ENCODE peak calls at places on chromosomes 13 and 19, in four cellular contexts. W is IMR-90, C is GM12878, R is endothelial cell of umbilical vein. P is an unnamed sample.

GRCh38 chr13:26710166-26710565 is 50.4 kb downstream of the GPR12 start:
- DNase-seq in C (no peak), R (no peak), W (no peak), P (no peak)

GRCh38 chr19:38263696-38264485 is 482 bp upstream of the SPINT2 start:
- DNase-seq in R (no peak), W (peak), C (no peak), P (no peak)

GRCh38 chr19:872266-872951 is 12.9 kb downstream of the CFD start:
- DNase-seq in W (peak), C (peak), R (peak), P (peak)

GRCh38 chr19:6766357-6767080 is 716 bp downstream of the SH2D3A start:
- DNase-seq in C (no peak), R (no peak), W (no peak), P (no peak)

GRCh38 chr13:47508518-47509228 is 492.4 kb downstream of the SUCLA2 start:
- DNase-seq in W (no peak), C (no peak), R (no peak), P (no peak)

GRCh38 chr19:887072-887471 is 5.9 kb downstream of the MED16 start:
- DNase-seq in W (peak), C (no peak), R (no peak), P (no peak)

GRCh38 chr13:83881031-83881727 is 1.1 kb downstream of the SLITRK1 start:
- DNase-seq in W (no peak), R (no peak), C (no peak), P (no peak)

GRCh38 chr13:39148513-39148961 is 110.3 kb downstream of the NHLRC3 start:
- DNase-seq in W (no peak), C (no peak), R (no peak), P (no peak)

GRCh38 chr13:48222358-48223015 is 10.5 kb upstream of the ITM2B start:
- DNase-seq in W (peak), C (no peak), R (no peak), P (no peak)

GRCh38 chr13:44278164-44278563 is 95.5 kb upstream of the SERP2 start:
- DNase-seq in W (no peak), R (peak), C (no peak), P (no peak)

GRCh38 chr19:52270266-52270885 is 989 bp downstream of the ZNF766 start:
- DNase-seq in W (peak), R (no peak), C (no peak), P (peak)

GRCh38 chr19:2848625-2849024 is 7.3 kb downstream of the ZNF555 start:
- DNase-seq in R (no peak), C (no peak), W (peak), P (no peak)

GRCh38 chr19:28042516-28042915 is 1170.4 kb downstream of the UQCRFS1 start:
- DNase-seq in C (no peak), W (no peak), R (no peak), P (no peak)

GRCh38 chr13:81602236-81602635 is 1261.3 kb upstream of the SPRY2 start:
- DNase-seq in W (no peak), C (no peak), R (no peak), P (no peak)

GRCh38 chr19:2569596-2570465 is 93.9 kb downstream of the GADD45B start:
- DNase-seq in W (no peak), C (no peak), R (no peak), P (peak)

GRCh38 chr13:96988441-96988840 is 5.8 kb downstream of the OXGR1 start:
- DNase-seq in C (no peak), W (no peak), R (no peak), P (no peak)

DNA sequence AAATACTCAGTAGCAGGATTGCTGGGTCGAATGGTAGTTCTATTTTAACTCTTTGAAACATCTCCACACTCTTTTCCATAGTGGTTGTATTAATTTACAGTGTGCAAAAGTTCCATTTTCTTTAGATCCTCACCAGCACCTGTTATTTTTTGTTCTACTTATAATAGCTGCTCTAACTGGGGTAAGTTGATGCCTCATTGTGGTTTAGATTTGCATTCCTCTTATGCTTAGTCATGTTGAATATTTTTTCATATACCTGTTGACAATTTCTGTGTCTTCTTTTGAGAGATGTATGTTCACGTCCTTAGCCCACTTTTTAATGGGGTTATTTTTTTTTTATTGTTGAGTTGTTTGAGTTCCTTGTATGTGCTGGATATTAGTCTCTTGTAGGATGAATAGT is 144.6 kb downstream of the NBEA start:
- DNase-seq in C (no peak), W (no peak), R (no peak), P (no peak)
- TF ChIP-seq FOS in C (no peak), W (no peak), R (no peak), P (no peak)

DNA sequence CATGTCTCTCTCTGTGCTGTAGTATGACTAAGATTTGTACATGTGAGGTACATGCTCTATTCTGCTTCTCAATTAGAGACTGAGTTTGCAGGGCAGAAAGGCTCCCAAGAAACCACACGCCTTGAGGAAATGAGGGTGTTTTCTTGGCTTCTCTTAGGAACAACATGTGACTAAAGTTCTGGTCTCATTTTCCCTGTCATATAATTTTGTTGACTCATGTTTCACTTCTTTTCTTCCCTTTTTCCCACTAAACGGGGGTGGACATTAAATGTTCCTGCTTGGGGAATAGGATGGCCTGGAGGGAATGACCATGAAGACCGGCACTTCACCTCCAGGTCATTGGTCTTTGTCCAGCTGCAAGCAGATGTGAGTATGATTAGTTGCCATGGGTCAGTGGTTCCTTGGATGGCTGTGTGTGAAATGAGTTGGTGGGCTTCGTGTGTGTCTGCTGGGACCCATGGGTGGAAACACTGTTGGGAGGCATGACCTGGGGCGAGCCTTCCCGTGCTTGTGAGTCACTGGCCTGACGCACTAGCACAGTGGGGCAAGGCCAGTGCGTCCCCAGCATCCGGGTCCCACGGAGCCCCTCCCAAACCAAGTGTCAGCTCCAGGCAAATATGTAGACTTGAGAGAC is 56.6 kb downstream of the COL4A1 start:
- DNase-seq in R (peak), W (peak), C (no peak), P (no peak)
- TF ChIP-seq FOS in R (peak), W (no peak), C (no peak), P (no peak)

GRCh38 chr19:34457446-34457845 is 24.1 kb upstream of the WTIP start:
- DNase-seq in R (no peak), W (no peak), C (no peak), P (no peak)

GRCh38 chr19:34459614-34460013 is 21.9 kb upstream of the WTIP start:
- DNase-seq in W (no peak), R (no peak), C (no peak), P (no peak)

GRCh38 chr19:34461375-34462100 is 20.0 kb upstream of the WTIP start:
- DNase-seq in C (no peak), W (peak), R (no peak), P (no peak)
- TF ChIP-seq FOS in C (no peak), W (no peak), R (no peak), P (no peak)

DNA sequence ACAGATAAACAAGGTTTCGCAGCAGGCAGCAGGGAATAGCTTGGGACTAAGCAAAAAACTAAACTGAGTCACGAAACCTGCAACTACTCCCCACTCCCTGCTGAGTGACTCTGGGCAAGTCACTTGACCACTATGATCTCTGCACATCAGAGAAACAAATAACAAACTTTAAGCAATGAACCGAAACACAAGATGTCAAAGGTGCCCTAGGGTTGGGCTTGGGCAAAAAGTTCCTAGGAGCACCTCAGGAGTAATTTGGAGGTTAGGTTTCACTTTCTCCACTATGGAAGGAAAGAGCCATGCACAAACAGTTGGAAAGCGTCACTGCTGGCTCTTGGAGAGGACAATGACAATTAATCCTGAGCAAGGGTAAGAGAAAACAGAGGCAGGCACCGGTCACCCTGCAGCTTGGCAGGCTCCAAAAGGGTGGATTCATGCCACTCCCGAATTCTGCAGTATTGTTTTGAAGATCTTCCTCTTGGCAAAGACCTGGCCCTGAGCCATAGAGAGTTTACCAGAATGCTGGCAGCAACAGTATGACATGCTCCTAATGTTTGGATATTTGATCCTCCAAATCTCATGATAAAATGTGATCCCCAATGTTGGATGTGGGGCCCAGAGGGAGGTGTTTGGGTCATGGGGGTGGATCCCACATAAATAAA is 60.3 kb downstream of the CRYL1 start:
- DNase-seq in R (no peak), C (no peak), W (peak), P (no peak)
- TF ChIP-seq FOS in R (no peak), C (no peak), W (no peak), P (no peak)

GRCh38 chr19:30393729-30394480 is 21.7 kb downstream of the ZNF536 start:
- DNase-seq in C (no peak), R (no peak), W (no peak), P (no peak)

GRCh38 chr19:30391052-30391451 is 18.9 kb downstream of the ZNF536 start:
- DNase-seq in R (no peak), C (no peak), W (no peak), P (no peak)

GRCh38 chr19:30393046-30393445 is 20.9 kb downstream of the ZNF536 start:
- DNase-seq in C (no peak), R (no peak), W (no peak), P (no peak)

GRCh38 chr19:30390356-30390988 is 18.3 kb downstream of the ZNF536 start:
- DNase-seq in C (no peak), W (no peak), R (no peak), P (no peak)

DNA sequence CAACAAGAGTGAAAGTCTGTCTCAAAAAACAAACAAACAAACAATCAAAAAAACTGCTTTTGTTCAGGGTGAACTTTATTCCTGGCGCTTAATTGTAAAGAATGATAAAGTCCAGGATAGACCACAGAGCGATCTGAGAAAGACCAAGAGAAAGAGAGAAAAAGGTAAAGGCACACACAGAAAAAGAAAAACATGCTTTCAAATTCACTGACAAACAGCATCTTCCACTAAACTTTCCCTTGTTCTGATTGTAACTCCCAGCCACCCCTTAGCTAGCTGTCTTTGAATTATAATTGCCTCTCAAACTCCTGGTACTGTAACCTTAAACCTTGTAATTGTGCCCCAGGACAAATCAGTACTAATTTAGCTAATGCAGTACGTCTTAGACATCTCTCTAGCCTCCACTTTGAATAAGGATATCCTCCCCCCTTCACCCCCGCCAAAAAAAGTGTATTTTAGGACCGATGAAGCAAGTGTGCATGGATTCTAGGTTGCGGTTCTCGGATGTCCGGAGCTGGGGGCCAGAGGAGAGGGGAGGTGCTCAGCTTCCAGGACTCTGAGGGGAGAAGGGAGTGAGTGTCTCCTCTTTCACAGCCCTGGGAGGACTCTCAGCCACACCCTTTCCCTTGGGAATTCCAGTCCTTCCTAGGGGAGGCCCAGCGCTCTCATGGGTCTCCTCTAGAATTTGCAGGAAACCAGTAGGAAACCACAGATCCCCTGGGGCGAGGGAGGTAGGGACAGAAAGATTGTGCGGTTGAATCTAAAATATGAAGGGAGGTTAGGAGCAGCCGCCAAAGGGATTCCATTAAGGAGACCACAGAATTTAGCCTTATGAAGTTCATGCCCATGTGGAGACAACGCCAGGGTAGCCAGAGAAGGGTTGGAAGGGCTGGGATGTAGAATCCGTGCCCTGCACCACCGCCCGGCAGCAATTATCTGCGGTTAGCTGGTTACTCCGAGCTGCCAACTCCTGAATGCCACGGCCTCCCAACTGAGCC is 19.7 kb downstream of the ZNF536 start:
- DNase-seq in R (no peak), W (no peak), C (no peak), P (no peak)
- TF ChIP-seq FOS in R (no peak), W (no peak), C (no peak), P (no peak)